ENCODE peak calls at places on chromosomes 13 and 19, in five cellular contexts. S, E, T, Z and G are unnamed samples.

GRCh38 chr19:56221851-56222250 is 19.8 kb downstream of the ZSCAN5C start:
- DNase-seq in S (no peak), E (no peak), T (no peak), Z (no peak), G (no peak)

GRCh38 chr19:7970716-7971448 is 27.4 kb upstream of the TIMM44 start:
- DNase-seq in S (peak; percentile 43), E (peak; percentile 35), T (no peak), Z (no peak), G (peak; percentile 28)

GRCh38 chr13:78102121-78102677 is 183.6 kb upstream of the EDNRB start:
- DNase-seq in S (peak; percentile 93), E (no peak), T (no peak), Z (no peak), G (peak; percentile 52)

GRCh38 chr13:21100211-21100610 is 38.8 kb upstream of the LATS2 start:
- DNase-seq in S (no peak), E (no peak), T (no peak), Z (no peak), G (no peak)

GRCh38 chr13:110957181-110957884 is 42.5 kb upstream of the ANKRD10 start:
- DNase-seq in S (peak; percentile 38), E (peak; percentile 37), T (no peak), Z (no peak), G (peak; percentile 16)

GRCh38 chr19:37926255-37926654 is 19.2 kb downstream of the SIPA1L3 start:
- DNase-seq in S (no peak), E (no peak), T (no peak), Z (no peak), G (no peak)

GRCh38 chr19:43425567-43426392 is 11.1 kb downstream of the TEX101 start:
- DNase-seq in S (peak; percentile 19), E (peak; percentile 8), T (no peak), Z (no peak), G (peak; percentile 18)

GRCh38 chr13:19927117-19927734 is 31.3 kb upstream of the ZMYM2 start:
- DNase-seq in S (peak; percentile 55), E (peak; percentile 44), T (no peak), Z (no peak), G (peak; percentile 31)

GRCh38 chr13:96772426-96772825 is 221.8 kb downstream of the OXGR1 start:
- DNase-seq in S (no peak), E (peak; percentile 33), T (no peak), Z (no peak), G (no peak)

GRCh38 chr13:82879921-82880320 is 1002.4 kb downstream of the SLITRK1 start:
- DNase-seq in S (no peak), E (no peak), T (no peak), Z (no peak), G (no peak)

GRCh38 chr13:112991611-112992010 is 22.6 kb downstream of the MCF2L start:
- DNase-seq in S (no peak), E (no peak), T (no peak), Z (no peak), G (no peak)

GRCh38 chr13:99468971-99469545 is 32.2 kb upstream of the TM9SF2 start:
- DNase-seq in S (no peak), E (peak; percentile 72), T (no peak), Z (no peak), G (no peak)

GRCh38 chr13:20652946-20653345 is 50.6 kb upstream of the IL17D start:
- DNase-seq in S (no peak), E (no peak), T (no peak), Z (no peak), G (no peak)

GRCh38 chr19:57165846-57166245 is 1.4 kb downstream of the DUXA start:
- DNase-seq in S (no peak), E (no peak), T (no peak), Z (no peak), G (no peak)

GRCh38 chr19:4338441-4339350 is at the start of gene STAP2:
- DNase-seq in S (no peak), E (peak; percentile 40), T (no peak), Z (no peak), G (no peak)

GRCh38 chr19:39969266-39969665 is 1.7 kb upstream of the PSMC4 start:
- DNase-seq in S (peak; percentile 61), E (no peak), T (no peak), Z (no peak), G (peak; percentile 35)

GRCh38 chr13:113862766-113863510 is 938 bp downstream of the GAS6 start:
- DNase-seq in S (no peak), E (peak; percentile 20), T (no peak), Z (no peak), G (no peak)

GRCh38 chr13:112447761-112448603 is 71.8 kb downstream of the SPACA7 start:
- DNase-seq in S (no peak), E (no peak), T (no peak), Z (no peak), G (no peak)

GRCh38 chr19:3655402-3656072 is 28.9 kb upstream of the CACTIN start:
- DNase-seq in S (peak; percentile 95), E (peak; percentile 96), T (no peak), Z (no peak), G (peak; percentile 95)

GRCh38 chr19:14347999-14348889 is 33.0 kb upstream of the ADGRE5 start:
- DNase-seq in S (peak; percentile 42), E (peak; percentile 12), T (peak; percentile 77), Z (no peak), G (no peak)

GRCh38 chr13:30026093-30026492 is 175.7 kb upstream of the UBL3 start:
- DNase-seq in S (peak; percentile 68), E (peak; percentile 41), T (no peak), Z (no peak), G (peak; percentile 96)

GRCh38 chr13:92136449-92137180 is 738.2 kb downstream of the GPC5 start:
- DNase-seq in S (peak; percentile 5), E (peak; percentile 56), T (no peak), Z (no peak), G (no peak)

GRCh38 chr19:3830841-3831589 is 37.8 kb downstream of the ZFR2 start:
- DNase-seq in S (no peak), E (no peak), T (no peak), Z (no peak), G (no peak)

GRCh38 chr13:32060319-32060924 is 28.8 kb downstream of the FRY start:
- DNase-seq in S (peak; percentile 24), E (no peak), T (no peak), Z (no peak), G (peak; percentile 14)

GRCh38 chr19:40800339-40800996 is 1.5 kb downstream of the EGLN2 start:
- DNase-seq in S (no peak), E (no peak), T (no peak), Z (no peak), G (no peak)

GRCh38 chr13:113864303-113864890 is 521 bp upstream of the GAS6 start:
- DNase-seq in S (no peak), E (peak; percentile 25), T (no peak), Z (no peak), G (peak; percentile 33)

GRCh38 chr19:18150776-18151624 is 2.0 kb upstream of the PIK3R2 start:
- DNase-seq in S (no peak), E (no peak), T (peak; percentile 62), Z (no peak), G (no peak)

GRCh38 chr13:33153421-33154381 is 131.9 kb downstream of the STARD13 start:
- DNase-seq in S (no peak), E (no peak), T (no peak), Z (no peak), G (peak; percentile 38)

GRCh38 chr13:32136716-32137115 is 105.1 kb downstream of the FRY start:
- DNase-seq in S (no peak), E (no peak), T (no peak), Z (no peak), G (no peak)

GRCh38 chr19:1076951-1077350 is 10.0 kb downstream of the ARHGAP45 start:
- DNase-seq in S (no peak), E (no peak), T (peak; percentile 99), Z (no peak), G (no peak)

GRCh38 chr19:55688422-55689218 is 13.6 kb downstream of the EPN1 start:
- DNase-seq in S (no peak), E (no peak), T (peak; percentile 56), Z (peak; percentile 14), G (no peak)